ENCODE peak calls at places on chromosomes 12 and 14, in four cellular contexts. One of them, this sample, is unnamed.
A peak's percentile ranks its signal among the peaks of the same experiment; 100 is the strongest.

GRCh38 chr12:124535066-124535740 is 32.2 kb downstream of the NCOR2 start:
- DNase-seq in mucosa of descending colon: no peak
- DNase-seq in lower lobe of right lung: no peak
- DNase-seq in A549: no peak
- DNase-seq in this sample: no peak

GRCh38 chr12:53224268-53224896 is 7.6 kb downstream of the RARG start:
- DNase-seq in mucosa of descending colon: no peak
- DNase-seq in lower lobe of right lung: peak; percentile 54
- DNase-seq in A549: peak; percentile 50
- DNase-seq in this sample: no peak

GRCh38 chr14:80523518-80524117 is 312.3 kb upstream of the DIO2 start:
- DNase-seq in mucosa of descending colon: no peak
- DNase-seq in lower lobe of right lung: no peak
- DNase-seq in A549: no peak
- DNase-seq in this sample: no peak

GRCh38 chr12:55955800-55956508 is 9.9 kb downstream of the PMEL start:
- DNase-seq in mucosa of descending colon: no peak
- DNase-seq in lower lobe of right lung: no peak
- DNase-seq in A549: peak; percentile 81
- DNase-seq in this sample: no peak

GRCh38 chr12:131390408-131391100 is 320.3 kb upstream of the SFSWAP start:
- DNase-seq in mucosa of descending colon: no peak
- DNase-seq in lower lobe of right lung: no peak
- DNase-seq in A549: peak; percentile 41
- DNase-seq in this sample: no peak

GRCh38 chr14:68199465-68200145 is 380.0 kb downstream of the RAD51B start:
- DNase-seq in mucosa of descending colon: no peak
- DNase-seq in lower lobe of right lung: no peak
- DNase-seq in A549: no peak
- DNase-seq in this sample: no peak

GRCh38 chr12:82040987-82041743 is 282.0 kb upstream of the PPFIA2 start:
- DNase-seq in mucosa of descending colon: no peak
- DNase-seq in lower lobe of right lung: no peak
- DNase-seq in A549: no peak
- DNase-seq in this sample: no peak

GRCh38 chr14:71206766-71207371 is 299.6 kb downstream of the PCNX1 start:
- DNase-seq in mucosa of descending colon: no peak
- DNase-seq in lower lobe of right lung: no peak
- DNase-seq in A549: peak; percentile 27
- DNase-seq in this sample: peak; percentile 33

GRCh38 chr14:24783791-24784190 is 149.8 kb upstream of the GZMB start:
- DNase-seq in mucosa of descending colon: no peak
- DNase-seq in lower lobe of right lung: no peak
- DNase-seq in A549: no peak
- DNase-seq in this sample: no peak

GRCh38 chr14:68513838-68514610 is 278.8 kb downstream of the ZFP36L1 start:
- DNase-seq in mucosa of descending colon: no peak
- DNase-seq in lower lobe of right lung: no peak
- DNase-seq in A549: no peak
- DNase-seq in this sample: no peak

GRCh38 chr14:68630611-68631013 is 162.3 kb downstream of the ZFP36L1 start:
- DNase-seq in mucosa of descending colon: no peak
- DNase-seq in lower lobe of right lung: no peak
- DNase-seq in A549: no peak
- DNase-seq in this sample: no peak

GRCh38 chr14:76086636-76087035 is 65.1 kb upstream of the GPATCH2L start:
- DNase-seq in mucosa of descending colon: no peak
- DNase-seq in lower lobe of right lung: no peak
- DNase-seq in A549: no peak
- DNase-seq in this sample: no peak

GRCh38 chr12:51521554-51522276 is 69.3 kb upstream of the SCN8A start:
- DNase-seq in mucosa of descending colon: no peak
- DNase-seq in lower lobe of right lung: no peak
- DNase-seq in A549: no peak
- DNase-seq in this sample: no peak

GRCh38 chr12:75705749-75706719 is 194.6 kb upstream of the KRR1 start:
- DNase-seq in mucosa of descending colon: peak; percentile 54
- DNase-seq in lower lobe of right lung: no peak
- DNase-seq in A549: peak; percentile 41
- DNase-seq in this sample: no peak

GRCh38 chr14:38578278-38578681 is 322.4 kb upstream of the CLEC14A start:
- DNase-seq in mucosa of descending colon: no peak
- DNase-seq in lower lobe of right lung: no peak
- DNase-seq in A549: no peak
- DNase-seq in this sample: no peak

GRCh38 chr14:51394391-51394790 is 154.3 kb downstream of the TMX1 start:
- DNase-seq in mucosa of descending colon: no peak
- DNase-seq in lower lobe of right lung: no peak
- DNase-seq in A549: no peak
- DNase-seq in this sample: no peak

GRCh38 chr12:108425238-108425795 is 86.2 kb upstream of the CMKLR1 start:
- DNase-seq in mucosa of descending colon: no peak
- DNase-seq in lower lobe of right lung: no peak
- DNase-seq in A549: no peak
- DNase-seq in this sample: no peak

GRCh38 chr12:123895477-123895876 is 77.2 kb downstream of the CCDC92 start:
- DNase-seq in mucosa of descending colon: no peak
- DNase-seq in lower lobe of right lung: no peak
- DNase-seq in A549: no peak
- DNase-seq in this sample: no peak

GRCh38 chr12:9036227-9036626 is 46.9 kb downstream of the KLRG1 start:
- DNase-seq in mucosa of descending colon: no peak
- DNase-seq in lower lobe of right lung: no peak
- DNase-seq in A549: no peak
- DNase-seq in this sample: no peak

GRCh38 chr14:56333361-56334279 is 215.4 kb downstream of the PELI2 start:
- DNase-seq in mucosa of descending colon: no peak
- DNase-seq in lower lobe of right lung: no peak
- DNase-seq in A549: peak; percentile 77
- DNase-seq in this sample: no peak

GRCh38 chr12:55548756-55549155 is 646 bp upstream of the OR6C4 start:
- DNase-seq in mucosa of descending colon: no peak
- DNase-seq in lower lobe of right lung: no peak
- DNase-seq in A549: no peak
- DNase-seq in this sample: no peak

GRCh38 chr14:64438181-64438839 is 27.0 kb upstream of the AKAP5 start:
- DNase-seq in mucosa of descending colon: no peak
- DNase-seq in lower lobe of right lung: no peak
- DNase-seq in A549: peak; percentile 79
- DNase-seq in this sample: peak; percentile 70

GRCh38 chr12:120110550-120111501 is 5.7 kb downstream of the RAB35 start:
- DNase-seq in mucosa of descending colon: peak; percentile 82
- DNase-seq in lower lobe of right lung: peak; percentile 88
- DNase-seq in A549: no peak
- DNase-seq in this sample: peak; percentile 82

GRCh38 chr12:42669471-42669997 is 80.0 kb upstream of the PRICKLE1 start:
- DNase-seq in mucosa of descending colon: no peak
- DNase-seq in lower lobe of right lung: no peak
- DNase-seq in A549: no peak
- DNase-seq in this sample: no peak

GRCh38 chr12:81206425-81206824 is 128.5 kb downstream of the ACSS3 start:
- DNase-seq in mucosa of descending colon: no peak
- DNase-seq in lower lobe of right lung: no peak
- DNase-seq in A549: no peak
- DNase-seq in this sample: no peak

GRCh38 chr14:28609228-28609828 is 157.3 kb upstream of the FOXG1 start:
- DNase-seq in mucosa of descending colon: no peak
- DNase-seq in lower lobe of right lung: peak; percentile 50
- DNase-seq in A549: peak; percentile 63
- DNase-seq in this sample: no peak

GRCh38 chr12:108495054-108495453 is 20.0 kb upstream of the FICD start:
- DNase-seq in mucosa of descending colon: no peak
- DNase-seq in lower lobe of right lung: no peak
- DNase-seq in A549: peak; percentile 59
- DNase-seq in this sample: no peak

GRCh38 chr12:19183121-19183838 is 53.7 kb downstream of the PLEKHA5 start:
- DNase-seq in mucosa of descending colon: no peak
- DNase-seq in lower lobe of right lung: no peak
- DNase-seq in A549: peak; percentile 30
- DNase-seq in this sample: no peak

GRCh38 chr12:77189463-77189862 is 124.1 kb upstream of the E2F7 start:
- DNase-seq in mucosa of descending colon: no peak
- DNase-seq in lower lobe of right lung: no peak
- DNase-seq in A549: no peak
- DNase-seq in this sample: no peak

GRCh38 chr14:29940482-29940881 is 12.8 kb upstream of the PRKD1 start:
- DNase-seq in mucosa of descending colon: no peak
- DNase-seq in lower lobe of right lung: no peak
- DNase-seq in A549: no peak
- DNase-seq in this sample: no peak

GRCh38 chr12:30755395-30755762 is 628 bp upstream of the CAPRIN2 start:
- DNase-seq in mucosa of descending colon: no peak
- DNase-seq in lower lobe of right lung: no peak
- DNase-seq in A549: peak; percentile 2
- DNase-seq in this sample: no peak

GRCh38 chr14:91817566-91818325 is 49.6 kb downstream of the TC2N start:
- DNase-seq in mucosa of descending colon: no peak
- DNase-seq in lower lobe of right lung: no peak
- DNase-seq in A549: no peak
- DNase-seq in this sample: no peak

GRCh38 chr12:124856132-124856841 is 7.4 kb downstream of the SCARB1 start:
- DNase-seq in mucosa of descending colon: no peak
- DNase-seq in lower lobe of right lung: no peak
- DNase-seq in A549: no peak
- DNase-seq in this sample: no peak

GRCh38 chr12:79883216-79883615 is 51.7 kb downstream of the PPP1R12A start:
- DNase-seq in mucosa of descending colon: no peak
- DNase-seq in lower lobe of right lung: no peak
- DNase-seq in A549: no peak
- DNase-seq in this sample: no peak

GRCh38 chr12:114405199-114405448 is 820 bp downstream of the TBX5 start:
- DNase-seq in mucosa of descending colon: no peak
- DNase-seq in lower lobe of right lung: no peak
- DNase-seq in A549: no peak
- DNase-seq in this sample: no peak

GRCh38 chr12:131850856-131851559 is 22.8 kb downstream of the MMP17 start:
- DNase-seq in mucosa of descending colon: peak; percentile 48
- DNase-seq in lower lobe of right lung: no peak
- DNase-seq in A549: peak; percentile 84
- DNase-seq in this sample: peak; percentile 73

GRCh38 chr12:14893471-14894250 is 8.0 kb upstream of the MGP start:
- DNase-seq in mucosa of descending colon: no peak
- DNase-seq in lower lobe of right lung: no peak
- DNase-seq in A549: no peak
- DNase-seq in this sample: no peak

DNA sequence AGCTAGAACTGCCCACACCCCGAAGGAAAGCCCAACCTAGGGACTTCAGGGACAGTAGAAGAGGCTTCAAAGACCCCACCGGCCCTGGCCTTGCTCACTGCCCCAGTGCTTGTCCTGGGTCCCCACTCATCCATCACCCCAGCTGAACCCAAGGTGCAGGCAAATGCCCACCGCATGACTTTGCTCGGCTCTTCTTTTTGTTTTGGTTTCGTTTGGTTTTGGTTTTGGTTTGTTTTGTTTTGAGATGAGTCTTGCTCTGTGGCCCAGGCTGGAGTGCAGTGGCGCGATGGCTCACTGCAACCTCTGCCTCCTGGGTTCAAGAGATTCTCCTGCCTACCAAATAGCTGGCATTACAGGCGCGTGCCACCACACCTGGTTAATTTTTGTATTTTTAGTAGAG is 9.0 kb downstream of the CCDC85C start:
- DNase-seq in mucosa of descending colon: no peak
- DNase-seq in lower lobe of right lung: no peak
- DNase-seq in A549: no peak
- DNase-seq in this sample: no peak
- H3K4me1 ChIP-seq in mucosa of descending colon: peaks cover 63% of the 10 kb centered on the region
- H3K4me1 ChIP-seq in lower lobe of right lung: peaks cover 86% of the 10 kb centered on the region
- H3K4me1 ChIP-seq in A549: peaks cover 70% of the 10 kb centered on the region
- H3K4me1 ChIP-seq in this sample: no peaks in the 10 kb centered on the region

GRCh38 chr14:35367056-35367372 is 37.5 kb downstream of the NFKBIA start:
- DNase-seq in mucosa of descending colon: no peak
- DNase-seq in lower lobe of right lung: no peak
- DNase-seq in A549: no peak
- DNase-seq in this sample: no peak
- H3K4me1 ChIP-seq in mucosa of descending colon: no peaks in the 10 kb centered on the region
- H3K4me1 ChIP-seq in lower lobe of right lung: peaks cover 37% of the 10 kb centered on the region
- H3K4me1 ChIP-seq in A549: peaks cover 58% of the 10 kb centered on the region
- H3K4me1 ChIP-seq in this sample: peaks cover 14% of the 10 kb centered on the region

GRCh38 chr14:101219896-101220703 is 316.6 kb upstream of the RTL1 start:
- DNase-seq in mucosa of descending colon: no peak
- DNase-seq in lower lobe of right lung: no peak
- DNase-seq in A549: no peak
- DNase-seq in this sample: no peak

GRCh38 chr14:101215936-101216335 is 312.4 kb upstream of the RTL1 start:
- DNase-seq in mucosa of descending colon: no peak
- DNase-seq in lower lobe of right lung: peak; percentile 39
- DNase-seq in A549: no peak
- DNase-seq in this sample: peak; percentile 44

GRCh38 chr14:101217972-101218371 is 314.4 kb upstream of the RTL1 start:
- DNase-seq in mucosa of descending colon: no peak
- DNase-seq in lower lobe of right lung: no peak
- DNase-seq in A549: no peak
- DNase-seq in this sample: peak; percentile 37

GRCh38 chr14:101216725-101217463 is 313.4 kb upstream of the RTL1 start:
- DNase-seq in mucosa of descending colon: no peak
- DNase-seq in lower lobe of right lung: no peak
- DNase-seq in A549: no peak
- DNase-seq in this sample: no peak

GRCh38 chr14:101215266-101215665 is 311.7 kb upstream of the RTL1 start:
- DNase-seq in mucosa of descending colon: no peak
- DNase-seq in lower lobe of right lung: no peak
- DNase-seq in A549: no peak
- DNase-seq in this sample: no peak
- H3K4me1 ChIP-seq in mucosa of descending colon: no peaks in the 10 kb centered on the region
- H3K4me1 ChIP-seq in lower lobe of right lung: no peaks in the 10 kb centered on the region
- H3K4me1 ChIP-seq in A549: no peaks in the 10 kb centered on the region
- H3K4me1 ChIP-seq in this sample: no peaks in the 10 kb centered on the region

GRCh38 chr12:65220761-65221160 is 51.4 kb downstream of the LEMD3 start:
- DNase-seq in mucosa of descending colon: no peak
- DNase-seq in lower lobe of right lung: no peak
- DNase-seq in A549: no peak
- DNase-seq in this sample: no peak
- H3K4me1 ChIP-seq in mucosa of descending colon: no peaks in the 10 kb centered on the region
- H3K4me1 ChIP-seq in lower lobe of right lung: no peaks in the 10 kb centered on the region
- H3K4me1 ChIP-seq in A549: no peaks in the 10 kb centered on the region
- H3K4me1 ChIP-seq in this sample: no peaks in the 10 kb centered on the region

DNA sequence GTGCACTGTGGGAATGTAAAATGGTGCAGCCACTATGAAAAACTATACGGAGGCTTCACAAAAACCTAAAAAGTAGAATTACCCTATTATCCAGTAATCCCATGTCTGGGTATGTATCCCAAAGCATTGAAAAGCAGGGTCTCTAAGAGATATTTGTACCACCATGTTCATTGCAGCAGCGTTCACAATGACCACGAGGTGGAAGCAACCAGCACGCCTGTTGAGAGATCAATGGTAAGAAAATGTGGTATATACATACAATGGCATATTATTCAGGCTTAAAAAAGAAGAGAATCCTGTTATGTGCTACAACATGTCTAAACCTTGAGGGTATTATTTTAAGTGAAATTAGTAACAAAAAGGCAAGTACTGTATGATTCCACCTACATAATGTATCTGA is 910 bp upstream of the NOPCHAP1 start:
- DNase-seq in mucosa of descending colon: no peak
- DNase-seq in lower lobe of right lung: no peak
- DNase-seq in A549: peak; percentile 29
- DNase-seq in this sample: no peak
- H3K4me1 ChIP-seq in mucosa of descending colon: peaks cover 11% of the 10 kb centered on the region
- H3K4me1 ChIP-seq in lower lobe of right lung: peaks cover 21% of the 10 kb centered on the region
- H3K4me1 ChIP-seq in A549: peaks cover 17% of the 10 kb centered on the region
- H3K4me1 ChIP-seq in this sample: peaks cover 5% of the 10 kb centered on the region

This sample was measured in ascending aorta.